ENCODE peak calls at places on chromosome 19, in eight cellular contexts. Q is tibial artery; J is endothelial cell; P is epithelial cell of esophagus; S is fibroblast of mammary gland; W is B cell; K is CD8-positive, alpha-beta T cell; V is colonic mucosa. L is an unnamed sample.

GRCh38 chr19:39315933-39316332 is 4.7 kb downstream of the LRFN1 start:
- DNase-seq in Q (no peak), P (no peak), J (no peak), W (no peak), K (no peak), S (no peak), V (no peak), L (no peak)

GRCh38 chr19:50759886-50760285 is 10.4 kb upstream of the GPR32 start:
- DNase-seq in W (no peak), S (peak), V (no peak), P (no peak), J (no peak), Q (no peak), K (no peak), L (no peak)

GRCh38 chr19:50858896-50859295 is 4.2 kb downstream of the KLK3 start:
- DNase-seq in V (peak), J (no peak), W (no peak), Q (no peak), S (no peak), K (no peak), P (no peak), L (no peak)

GRCh38 chr19:44987148-44987675 is 14.1 kb upstream of the RELB start:
- DNase-seq in S (no peak), P (no peak), Q (no peak), K (no peak), J (no peak), V (no peak), W (no peak), L (no peak)

GRCh38 chr19:3716147-3716668 is 8.0 kb downstream of the TJP3 start:
- DNase-seq in Q (no peak), W (no peak), P (no peak), J (no peak), S (no peak), K (no peak), V (peak), L (no peak)

GRCh38 chr19:45515081-45515624 is 7.9 kb downstream of the VASP start:
- DNase-seq in J (no peak), S (no peak), V (peak), Q (no peak), K (no peak), P (no peak), W (peak), L (peak)

GRCh38 chr19:6723108-6723618 is 2.7 kb upstream of the C3 start:
- DNase-seq in J (no peak), S (peak), V (no peak), K (no peak), Q (no peak), W (no peak), P (peak), L (no peak)

GRCh38 chr19:7494416-7495098 is 5.7 kb upstream of the PEX11G start:
- DNase-seq in P (peak), W (no peak), K (no peak), S (peak), V (peak), Q (peak), J (no peak), L (no peak)

GRCh38 chr19:19087676-19088075 is 23.9 kb downstream of the SLC25A42 start:
- DNase-seq in W (no peak), J (no peak), V (no peak), S (no peak), Q (no peak), K (no peak), P (no peak), L (no peak)

GRCh38 chr19:17685451-17686026 is 2.6 kb downstream of the UNC13A start:
- DNase-seq in K (no peak), V (no peak), J (no peak), P (no peak), Q (no peak), W (no peak), S (no peak), L (no peak)

GRCh38 chr19:57664269-57665127 is 4.2 kb upstream of the ZSCAN4 start:
- DNase-seq in P (peak), W (no peak), S (peak), K (peak), V (peak), Q (peak), J (peak), L (peak)

GRCh38 chr19:34067861-34068271 is 104.4 kb upstream of the LSM14A start:
- DNase-seq in P (no peak), J (no peak), K (no peak), V (no peak), S (peak), W (no peak), Q (no peak), L (no peak)

GRCh38 chr19:6501740-6502648 is at the start of gene TUBB4A:
- DNase-seq in S (no peak), K (peak), Q (no peak), W (peak), J (peak), V (no peak), P (no peak), L (peak)

GRCh38 chr19:45294291-45295029 is 28.2 kb downstream of the CKM start:
- DNase-seq in P (no peak), K (no peak), S (peak), V (no peak), Q (peak), J (no peak), W (no peak), L (no peak)

GRCh38 chr19:18385675-18386542 is at the start of gene GDF15:
- DNase-seq in K (peak), J (peak), V (peak), W (no peak), P (peak), S (peak), Q (peak), L (peak)

GRCh38 chr19:41426116-41426841 is 895 bp downstream of the B3GNT8 start:
- DNase-seq in Q (no peak), K (no peak), S (no peak), W (no peak), V (no peak), J (no peak), P (no peak), L (no peak)

GRCh38 chr19:18951721-18952281 is 10.8 kb upstream of the HOMER3 start:
- DNase-seq in P (peak), W (no peak), V (no peak), S (peak), J (no peak), Q (no peak), K (no peak), L (no peak)

GRCh38 chr19:12794196-12794921 is 3.1 kb downstream of the JUNB start:
- DNase-seq in S (peak), V (no peak), Q (no peak), J (no peak), P (no peak), W (no peak), K (peak), L (no peak)

GRCh38 chr19:37227996-37228395 is 10.0 kb downstream of the ZNF383 start:
- DNase-seq in J (peak), W (peak), V (no peak), Q (no peak), K (peak), S (peak), P (peak), L (no peak)

GRCh38 chr19:33416307-33417215 is 43.1 kb downstream of the CEBPG start:
- DNase-seq in P (peak), J (peak), S (peak), V (peak), K (peak), W (peak), Q (no peak), L (peak)

GRCh38 chr19:33621811-33622504 is at the start of gene CHST8:
- DNase-seq in Q (no peak), P (peak), K (no peak), S (peak), J (peak), W (no peak), V (peak), L (peak)

GRCh38 chr19:56477429-56478338 is 539 bp upstream of the ZNF667 start:
- DNase-seq in S (peak), K (peak), V (peak), P (peak), W (peak), Q (peak), J (peak), L (no peak)

GRCh38 chr19:5031231-5032100 is 62.6 kb downstream of the KDM4B start:
- DNase-seq in Q (peak), J (peak), K (peak), P (peak), W (peak), S (peak), V (peak), L (peak)

GRCh38 chr19:3057275-3057714 is 5.0 kb downstream of the TLE5 start:
- DNase-seq in J (no peak), K (no peak), Q (peak), P (peak), V (peak), S (peak), W (no peak), L (no peak)

GRCh38 chr19:39595950-39596349 is 6.4 kb upstream of the LGALS13 start:
- DNase-seq in W (no peak), J (no peak), V (no peak), Q (no peak), S (no peak), P (peak), K (no peak), L (no peak)

GRCh38 chr19:44807162-44807561 is 1.7 kb upstream of the BCAM start:
- DNase-seq in S (no peak), W (no peak), Q (no peak), P (peak), J (no peak), K (no peak), V (peak), L (peak)

GRCh38 chr19:6452223-6452614 is 7.4 kb downstream of the SLC25A23 start:
- DNase-seq in W (no peak), P (no peak), S (no peak), V (no peak), J (no peak), K (no peak), Q (no peak), L (no peak)

GRCh38 chr19:40389404-40390083 is 437 bp downstream of the HIPK4 start:
- DNase-seq in S (no peak), Q (no peak), J (no peak), K (no peak), P (no peak), V (no peak), W (peak), L (no peak)

GRCh38 chr19:33134571-33135041 is 2.7 kb downstream of the WDR88 start:
- DNase-seq in J (no peak), W (no peak), V (no peak), Q (no peak), K (peak), P (no peak), S (no peak), L (peak)

GRCh38 chr19:37987356-37988332 is 80.6 kb downstream of the SIPA1L3 start:
- DNase-seq in V (peak), K (no peak), S (no peak), Q (no peak), P (no peak), W (peak), J (peak), L (no peak)

GRCh38 chr19:32498641-32499200 is 82.3 kb upstream of the PDCD5 start:
- DNase-seq in P (no peak), V (no peak), J (no peak), W (no peak), S (peak), Q (no peak), K (no peak), L (no peak)

GRCh38 chr19:38928406-38929001 is 2.1 kb downstream of the SARS2 start:
- DNase-seq in Q (no peak), S (no peak), W (no peak), J (no peak), V (no peak), K (no peak), P (no peak), L (no peak)

GRCh38 chr19:29660835-29661234 is 4.4 kb upstream of the PLEKHF1 start:
- DNase-seq in J (no peak), P (no peak), K (peak), Q (peak), S (peak), W (no peak), V (no peak), L (no peak)

GRCh38 chr19:44587863-44588752 is 25.3 kb upstream of the IGSF23 start:
- DNase-seq in J (no peak), K (no peak), W (no peak), P (peak), V (no peak), S (peak), Q (no peak), L (no peak)

GRCh38 chr19:12603714-12604113 is 6.9 kb downstream of the ZNF490 start:
- DNase-seq in V (no peak), W (no peak), Q (peak), K (peak), S (no peak), P (no peak), J (no peak), L (peak)

GRCh38 chr19:47107953-47108746 is 5.4 kb downstream of the ZC3H4 start:
- DNase-seq in S (peak), V (no peak), P (peak), K (no peak), J (no peak), Q (no peak), W (no peak), L (no peak)

DNA sequence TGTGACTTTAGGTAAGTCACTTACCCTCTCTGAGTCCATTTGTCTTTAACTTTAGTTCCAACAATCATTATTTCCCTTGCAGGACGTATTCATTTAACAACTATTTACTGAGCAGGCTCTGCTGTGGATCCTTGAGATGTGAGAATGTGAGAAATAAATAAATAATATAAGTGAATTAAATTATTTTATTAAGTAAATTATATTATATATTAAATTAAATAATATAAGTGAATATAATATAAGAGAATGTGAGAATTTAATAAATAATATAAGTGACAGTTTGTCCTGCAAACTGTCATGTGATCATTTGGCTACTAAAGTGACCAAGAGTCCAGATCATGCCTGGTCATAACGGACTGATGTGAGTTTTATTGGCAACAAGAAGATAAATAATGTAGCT is 598 bp downstream of the OR2Z1 start:
- DNase-seq in K (no peak), W (no peak), J (no peak), V (no peak), P (no peak), S (no peak), Q (no peak), L (no peak)
- TF ChIP-seq CTCF in K (no peak), W (no peak), J (no peak), V (no peak), P (no peak), S (no peak), Q (no peak), L (no peak)

GRCh38 chr19:49222011-49222410 is 64.4 kb downstream of the TRPM4 start:
- DNase-seq in Q (no peak), P (no peak), J (no peak), S (peak), K (no peak), V (no peak), W (no peak), L (no peak)

GRCh38 chr19:49223472-49223871 is 65.9 kb downstream of the TRPM4 start:
- DNase-seq in P (no peak), S (no peak), V (no peak), Q (no peak), J (no peak), W (no peak), K (no peak), L (no peak)

GRCh38 chr19:49222528-49222927 is 64.9 kb downstream of the TRPM4 start:
- DNase-seq in W (no peak), S (no peak), K (no peak), V (no peak), P (no peak), J (no peak), Q (no peak), L (no peak)

GRCh38 chr19:49229416-49229815 is 71.8 kb downstream of the TRPM4 start:
- DNase-seq in W (no peak), K (no peak), S (no peak), Q (no peak), P (no peak), V (no peak), J (no peak), L (no peak)

DNA sequence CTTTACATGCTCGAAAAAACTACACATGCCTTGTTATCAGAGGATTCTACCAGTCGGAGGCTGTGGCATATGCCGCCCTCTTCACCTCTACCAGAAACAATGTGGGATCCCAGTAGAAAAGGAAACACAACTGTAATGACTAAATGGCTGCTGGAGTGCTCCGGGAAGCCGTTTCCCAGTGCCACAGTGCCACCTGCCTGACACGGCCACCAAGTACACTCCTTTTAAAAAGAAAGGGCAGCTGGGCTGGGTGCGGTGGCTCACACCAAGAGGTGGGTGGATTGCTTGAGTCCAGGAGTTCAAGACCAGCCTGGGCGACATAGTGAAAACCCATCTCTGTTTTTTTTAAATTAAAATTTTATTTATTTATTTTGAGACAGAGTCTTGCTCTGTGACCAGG is 67.3 kb downstream of the TRPM4 start:
- DNase-seq in J (peak), W (no peak), K (no peak), V (peak), P (peak), S (peak), Q (no peak), L (no peak)
- TF ChIP-seq CTCF in J (peak), W (peak), K (no peak), V (peak), P (peak), S (peak), Q (no peak), L (peak)

DNA sequence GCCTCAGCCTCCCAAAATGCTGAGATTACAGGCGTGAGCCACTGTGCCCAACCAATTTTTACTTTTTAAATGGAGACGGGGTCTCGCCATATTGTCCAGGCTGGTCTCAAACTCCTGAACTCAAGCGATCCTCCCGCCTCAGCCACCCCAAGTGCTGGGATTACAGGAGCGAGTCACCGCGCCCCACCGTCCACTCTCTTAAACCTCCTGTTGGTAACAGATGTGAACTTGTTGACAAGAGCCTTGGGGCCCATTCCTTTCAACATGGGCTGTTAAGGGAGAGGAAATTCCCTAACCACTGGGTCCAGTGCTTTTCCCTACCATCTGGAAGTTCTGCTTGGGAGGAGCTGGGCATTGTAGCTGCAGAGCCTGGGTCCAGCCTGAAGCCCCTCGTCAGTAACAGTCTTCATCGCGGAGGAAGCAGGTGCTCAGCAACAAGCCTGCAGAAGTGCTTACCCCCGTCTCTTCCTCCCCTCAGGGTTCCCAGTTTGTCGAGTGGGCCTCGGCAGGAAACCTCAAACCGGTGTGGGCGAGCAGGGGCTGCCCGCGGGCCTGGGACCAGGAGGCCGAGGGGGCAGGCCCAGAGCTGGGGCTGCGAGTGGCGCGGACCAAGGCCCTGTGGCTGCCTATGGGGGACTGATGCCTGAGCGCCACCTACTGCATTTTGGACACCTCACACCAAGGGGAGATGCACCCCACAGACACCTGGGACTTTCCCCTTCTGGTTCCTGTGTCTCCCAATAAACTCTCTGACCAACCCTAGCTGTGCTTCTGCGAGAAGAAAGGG is 4.0 kb upstream of the FLT3LG start:
- DNase-seq in S (no peak), K (peak), V (no peak), J (no peak), P (peak), Q (no peak), W (peak), L (peak)
- TF ChIP-seq CTCF in S (no peak), K (peak), V (peak), J (no peak), P (no peak), Q (no peak), W (peak), L (peak)

GRCh38 chr19:35397064-35397463 is 26.2 kb downstream of the GPR42 start:
- DNase-seq in P (no peak), K (no peak), S (no peak), W (no peak), J (no peak), Q (no peak), V (no peak), L (no peak)

GRCh38 chr19:35400773-35401100 is 29.9 kb downstream of the GPR42 start:
- DNase-seq in J (no peak), Q (no peak), V (no peak), P (no peak), S (no peak), W (no peak), K (no peak), L (no peak)

GRCh38 chr19:35399231-35399630 is 28.4 kb downstream of the GPR42 start:
- DNase-seq in Q (no peak), W (no peak), V (no peak), J (no peak), P (no peak), K (no peak), S (no peak), L (no peak)

GRCh38 chr19:35399948-35400772 is 29.3 kb downstream of the GPR42 start:
- DNase-seq in W (no peak), K (no peak), V (no peak), P (no peak), J (no peak), S (no peak), Q (no peak), L (no peak)

GRCh38 chr19:35398570-35398969 is 27.7 kb downstream of the GPR42 start:
- DNase-seq in V (no peak), J (no peak), Q (no peak), W (no peak), K (no peak), P (no peak), S (no peak), L (no peak)
- TF ChIP-seq CTCF in V (no peak), J (no peak), Q (no peak), W (no peak), K (no peak), P (no peak), S (no peak), L (no peak)

GRCh38 chr19:1307320-1307719 is 21.6 kb downstream of the EFNA2 start:
- DNase-seq in S (no peak), W (no peak), J (no peak), V (no peak), K (no peak), Q (no peak), P (no peak), L (no peak)
- TF ChIP-seq CTCF in S (no peak), W (no peak), J (no peak), V (no peak), K (no peak), Q (no peak), P (no peak), L (no peak)

GRCh38 chr19:27754700-27755099 is 1458.3 kb downstream of the UQCRFS1 start:
- DNase-seq in Q (no peak), P (no peak), V (no peak), S (no peak), W (no peak), J (no peak), K (no peak), L (no peak)
- TF ChIP-seq CTCF in Q (no peak), P (no peak), V (no peak), S (no peak), W (no peak), J (no peak), K (no peak), L (no peak)

L was measured in GM20000.